ENCODE peak calls at places on chromosomes 11 and 22, in six cellular contexts. L, S, C, A, Y and E are unnamed samples.

GRCh38 chr22:29310863-29311339 is 4.5 kb downstream of the GAS2L1 start:
- DNase-seq in L (peak; percentile 91), S (peak; percentile 98), C (peak; percentile 96), A (peak; percentile 86), Y (peak; percentile 92), E (peak; percentile 99)

GRCh38 chr11:118212131-118212725 is 12.6 kb downstream of the JAML start:
- DNase-seq in L (no peak), S (no peak), C (no peak), A (no peak), Y (no peak), E (no peak)

GRCh38 chr11:101718406-101718805 is 134.6 kb upstream of the TRPC6 start:
- DNase-seq in L (no peak), S (no peak), C (no peak), A (no peak), Y (no peak), E (no peak)

GRCh38 chr11:134686418-134686817 is 274.4 kb upstream of the B3GAT1 start:
- DNase-seq in L (no peak), S (no peak), C (no peak), A (no peak), Y (no peak), E (no peak)

GRCh38 chr11:34250732-34251639 is 106.8 kb downstream of the ABTB2 start:
- DNase-seq in L (peak; percentile 71), S (no peak), C (no peak), A (peak; percentile 57), Y (peak; percentile 53), E (no peak)

GRCh38 chr11:30478923-30479322 is 107.2 kb downstream of the MPPED2 start:
- DNase-seq in L (no peak), S (peak; percentile 71), C (no peak), A (no peak), Y (no peak), E (no peak)

GRCh38 chr11:122048401-122048800 is 67.6 kb downstream of the BLID start:
- DNase-seq in L (no peak), S (no peak), C (no peak), A (no peak), Y (no peak), E (no peak)

GRCh38 chr22:23067691-23068090 is 2.6 kb upstream of the GNAZ start:
- DNase-seq in L (no peak), S (no peak), C (no peak), A (no peak), Y (no peak), E (no peak)

GRCh38 chr11:93541884-93542752 is 1.1 kb downstream of the SMCO4 start:
- DNase-seq in L (peak; percentile 38), S (peak; percentile 78), C (no peak), A (peak; percentile 62), Y (peak; percentile 67), E (no peak)

GRCh38 chr11:34792814-34793241 is 123.4 kb downstream of the APIP start:
- DNase-seq in L (no peak), S (no peak), C (no peak), A (no peak), Y (no peak), E (peak; percentile 80)

GRCh38 chr22:44180706-44181032 is at the start of gene PARVG:
- DNase-seq in L (no peak), S (no peak), C (no peak), A (no peak), Y (peak; percentile 30), E (no peak)

GRCh38 chr11:18972336-18972735 is 33.1 kb upstream of the MRGPRX1 start:
- DNase-seq in L (no peak), S (no peak), C (no peak), A (no peak), Y (no peak), E (no peak)

GRCh38 chr22:20442485-20443284 is 5.1 kb upstream of the SCARF2 start:
- DNase-seq in L (no peak), S (no peak), C (no peak), A (no peak), Y (no peak), E (no peak)

GRCh38 chr22:29799217-29799680 is 32.1 kb downstream of the UQCR10 start:
- DNase-seq in L (peak; percentile 78), S (peak; percentile 94), C (peak; percentile 55), A (peak; percentile 71), Y (peak; percentile 70), E (peak; percentile 95)

GRCh38 chr11:73965764-73966121 is 14.9 kb downstream of the DNAJB13 start:
- DNase-seq in L (no peak), S (no peak), C (no peak), A (no peak), Y (no peak), E (no peak)

GRCh38 chr11:65849771-65850216 is 8.2 kb downstream of the CFL1 start:
- DNase-seq in L (no peak), S (no peak), C (no peak), A (peak; percentile 37), Y (no peak), E (peak; percentile 56)

DNA sequence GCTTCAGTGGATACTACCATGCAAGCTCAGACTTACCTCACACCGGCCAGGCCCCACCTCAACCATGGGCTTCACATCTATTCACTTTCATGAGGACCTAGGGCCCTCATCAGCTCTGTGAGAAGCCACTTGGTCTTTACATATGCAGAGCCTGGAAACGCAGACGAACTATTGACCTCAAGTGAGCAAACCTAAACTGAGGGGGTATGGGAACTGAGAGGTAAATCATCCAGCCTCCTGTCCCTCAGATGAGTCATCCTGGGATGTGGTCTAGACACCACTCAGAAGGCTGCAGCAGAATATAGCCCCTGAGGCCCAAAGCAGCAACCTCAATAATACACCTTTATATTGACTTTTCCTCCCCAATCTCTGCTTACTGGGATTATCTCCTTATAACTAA is 578.0 kb downstream of the INSC start:
- DNase-seq in L (no peak), S (no peak), C (no peak), A (no peak), Y (no peak), E (no peak)
- TF ChIP-seq EP300 in L (no peak), S (no peak), C (no peak), A (no peak), Y (no peak), E (no peak)

GRCh38 chr11:12144306-12145174 is 34.1 kb downstream of the MICAL2 start:
- DNase-seq in L (no peak), S (no peak), C (no peak), A (no peak), Y (peak; percentile 33), E (no peak)
- H3K27ac ChIP-seq in L (peak overlapping the region; percentile 39), S (peak overlapping the region; percentile 68), C (peak overlapping the region; percentile 75), A (peak overlapping the region; percentile 99), Y (peak overlapping the region; percentile 82), E (no peak overlapping the region)

GRCh38 chr11:64317325-64317960 is at the start of gene TRMT112:
- DNase-seq in L (peak; percentile 95), S (peak; percentile 99), C (peak; percentile 92), A (peak; percentile 91), Y (peak; percentile 96), E (peak; percentile 98)
- TF ChIP-seq EP300 in L (no peak), S (no peak), C (peak; percentile 94), A (no peak), Y (peak; percentile 20), E (no peak)

DNA sequence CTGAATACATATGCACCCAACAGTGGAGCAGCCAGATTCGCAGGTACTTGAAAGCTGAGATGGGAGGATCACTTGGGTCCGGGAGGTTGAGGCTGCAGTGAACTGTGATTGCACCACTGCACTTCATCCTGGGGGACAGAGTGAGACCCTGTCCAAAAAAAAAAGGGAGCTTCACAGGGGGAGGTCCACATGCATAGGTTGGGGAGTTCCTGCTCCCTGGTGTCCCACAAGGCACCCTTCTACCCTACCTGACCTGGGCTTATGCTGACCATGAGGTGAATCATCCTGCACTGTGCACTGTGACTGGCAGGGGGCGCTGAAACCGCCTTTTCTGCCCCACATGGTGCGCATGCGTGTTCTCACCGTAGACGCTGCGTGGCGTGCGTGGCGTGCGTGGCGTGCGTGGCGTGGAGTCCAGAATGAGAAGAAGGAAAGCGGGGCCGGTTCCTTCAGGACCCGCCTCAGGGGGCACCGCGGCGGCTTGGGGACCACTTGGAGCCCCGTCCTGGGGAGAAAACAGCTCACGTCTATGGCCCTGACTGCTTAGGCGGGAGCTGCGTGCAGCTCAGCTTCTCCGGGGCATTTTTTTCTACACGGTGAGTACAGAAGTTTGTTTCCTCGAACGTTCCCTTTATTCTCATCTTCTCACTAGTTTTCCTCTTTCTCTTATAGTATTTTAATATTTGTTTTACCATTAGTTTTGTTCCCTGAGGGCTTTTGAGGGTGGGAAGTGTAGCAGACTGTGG is 116.6 kb upstream of the GRK3 start:
- DNase-seq in L (peak; percentile 92), S (peak; percentile 92), C (peak; percentile 77), A (peak; percentile 88), Y (peak; percentile 92), E (peak; percentile 90)
- H3K27ac ChIP-seq in L (peak overlapping the region; percentile 81), S (peak overlapping the region; percentile 72), C (peak overlapping the region; percentile 84), A (peak overlapping the region; percentile 30), Y (peak overlapping the region; percentile 86), E (peak overlapping the region; percentile 73)

GRCh38 chr11:11366793-11367192 is 13.7 kb upstream of the CSNK2A3 start:
- DNase-seq in L (no peak), S (no peak), C (no peak), A (no peak), Y (no peak), E (no peak)

GRCh38 chr11:11370263-11371060 is 17.4 kb upstream of the CSNK2A3 start:
- DNase-seq in L (no peak), S (no peak), C (no peak), A (no peak), Y (no peak), E (no peak)

GRCh38 chr11:11373934-11374333 is 20.9 kb upstream of the CSNK2A3 start:
- DNase-seq in L (no peak), S (no peak), C (no peak), A (no peak), Y (no peak), E (no peak)

GRCh38 chr11:11374358-11375148 is 21.5 kb upstream of the CSNK2A3 start:
- DNase-seq in L (no peak), S (no peak), C (no peak), A (no peak), Y (no peak), E (no peak)

DNA sequence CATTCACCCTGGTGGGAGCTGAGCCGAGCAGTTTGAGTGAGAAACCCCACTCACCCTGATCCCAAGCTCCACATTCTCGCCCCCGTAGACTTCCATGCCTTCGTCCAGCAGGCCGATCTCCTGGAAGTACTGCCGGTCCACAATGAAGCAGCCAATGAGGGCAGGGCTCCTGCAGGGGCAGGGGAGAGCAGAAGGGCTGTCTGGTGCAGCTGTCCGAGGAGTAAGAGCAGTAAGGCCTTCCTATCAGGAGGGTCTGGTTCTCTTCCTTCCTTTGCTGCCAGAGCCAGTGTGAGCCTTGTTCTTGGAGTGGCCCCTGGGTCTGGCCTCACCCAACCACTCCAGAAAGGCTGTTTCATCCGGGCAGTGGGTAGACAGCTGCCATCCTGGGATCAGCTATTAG is 19.4 kb upstream of the CSNK2A3 start:
- DNase-seq in L (no peak), S (no peak), C (no peak), A (no peak), Y (no peak), E (no peak)
- TF ChIP-seq EP300 in L (no peak), S (no peak), C (no peak), A (no peak), Y (no peak), E (no peak)

GRCh38 chr11:68038226-68038717 is 553 bp upstream of the TCIRG1 start:
- DNase-seq in L (no peak), S (no peak), C (no peak), A (peak; percentile 66), Y (no peak), E (no peak)

GRCh38 chr11:68038718-68039525 is at the start of gene TCIRG1:
- DNase-seq in L (peak; percentile 93), S (peak; percentile 96), C (peak; percentile 84), A (peak; percentile 67), Y (peak; percentile 92), E (no peak)

GRCh38 chr11:68036717-68037239 is 2.0 kb upstream of the TCIRG1 start:
- DNase-seq in L (no peak), S (peak; percentile 89), C (no peak), A (no peak), Y (peak; percentile 65), E (no peak)

GRCh38 chr11:68036141-68036716 is 2.6 kb upstream of the TCIRG1 start:
- DNase-seq in L (no peak), S (peak; percentile 73), C (no peak), A (no peak), Y (no peak), E (no peak)

GRCh38 chr11:68037481-68038225 is 1.2 kb upstream of the TCIRG1 start:
- DNase-seq in L (no peak), S (peak; percentile 73), C (no peak), A (no peak), Y (no peak), E (no peak)
- H3K27ac ChIP-seq in L (peak overlapping the region; percentile 95), S (peak overlapping the region; percentile 91), C (peak overlapping the region; percentile 94), A (peak overlapping the region; percentile 9), Y (peak overlapping the region; percentile 89), E (peak overlapping the region; percentile 83)